ENCODE peak calls at places on chromosomes 12 and 14, in six cellular contexts. One of them, this sample, is unnamed.

GRCh38 chr12:49049566-49050224 is 10.9 kb downstream of the KMT2D start:
- DNase-seq in K562: no peak
- DNase-seq in lower leg skin: no peak
- DNase-seq in uterus: no peak
- DNase-seq in transverse colon: no peak
- DNase-seq in stomach: no peak
- DNase-seq in this sample: no peak

GRCh38 chr12:49800421-49801140 is 27.6 kb downstream of the NCKAP5L start:
- DNase-seq in K562: no peak
- DNase-seq in transverse colon: no peak
- DNase-seq in stomach: no peak
- DNase-seq in uterus: no peak
- DNase-seq in lower leg skin: no peak
- DNase-seq in this sample: no peak

GRCh38 chr12:27875677-27876076 is 95.6 kb upstream of the MANSC4 start:
- DNase-seq in lower leg skin: no peak
- DNase-seq in K562: no peak
- DNase-seq in uterus: no peak
- DNase-seq in transverse colon: no peak
- DNase-seq in stomach: no peak
- DNase-seq in this sample: no peak

GRCh38 chr14:70652871-70653270 is 11.2 kb downstream of the TTC9 start:
- DNase-seq in transverse colon: no peak
- DNase-seq in K562: no peak
- DNase-seq in stomach: no peak
- DNase-seq in lower leg skin: no peak
- DNase-seq in uterus: no peak
- DNase-seq in this sample: no peak

GRCh38 chr12:64400041-64400440 is 4.2 kb upstream of the XPOT start:
- DNase-seq in lower leg skin: no peak
- DNase-seq in stomach: no peak
- DNase-seq in uterus: no peak
- DNase-seq in transverse colon: no peak
- DNase-seq in K562: no peak
- DNase-seq in this sample: no peak

GRCh38 chr12:15899282-15899870 is 11.8 kb upstream of the DERA start:
- DNase-seq in lower leg skin: no peak
- DNase-seq in transverse colon: no peak
- DNase-seq in stomach: no peak
- DNase-seq in uterus: no peak
- DNase-seq in K562: peak
- DNase-seq in this sample: no peak

GRCh38 chr14:87049886-87050820 is 942.8 kb downstream of the GALC start:
- DNase-seq in stomach: no peak
- DNase-seq in transverse colon: no peak
- DNase-seq in K562: peak
- DNase-seq in uterus: no peak
- DNase-seq in lower leg skin: no peak
- DNase-seq in this sample: no peak

GRCh38 chr14:52609445-52610044 is 56.9 kb downstream of the GPR137C start:
- DNase-seq in stomach: no peak
- DNase-seq in lower leg skin: no peak
- DNase-seq in uterus: no peak
- DNase-seq in transverse colon: no peak
- DNase-seq in K562: no peak
- DNase-seq in this sample: no peak

GRCh38 chr12:85923767-85924331 is 49.8 kb downstream of the NTS start:
- DNase-seq in transverse colon: no peak
- DNase-seq in stomach: no peak
- DNase-seq in K562: peak
- DNase-seq in lower leg skin: no peak
- DNase-seq in uterus: no peak
- DNase-seq in this sample: no peak

GRCh38 chr12:103495158-103495782 is 498 bp downstream of the C12orf42 start:
- DNase-seq in K562: peak
- DNase-seq in transverse colon: peak
- DNase-seq in uterus: no peak
- DNase-seq in lower leg skin: no peak
- DNase-seq in stomach: peak
- DNase-seq in this sample: no peak

GRCh38 chr12:29879606-29880308 is 96.0 kb upstream of the TMTC1 start:
- DNase-seq in K562: no peak
- DNase-seq in stomach: no peak
- DNase-seq in uterus: no peak
- DNase-seq in transverse colon: no peak
- DNase-seq in lower leg skin: no peak
- DNase-seq in this sample: no peak

GRCh38 chr12:107468976-107469375 is 216.6 kb upstream of the PWP1 start:
- DNase-seq in K562: no peak
- DNase-seq in transverse colon: no peak
- DNase-seq in uterus: no peak
- DNase-seq in lower leg skin: no peak
- DNase-seq in stomach: no peak
- DNase-seq in this sample: no peak

GRCh38 chr14:68124885-68125731 is 305.5 kb downstream of the RAD51B start:
- DNase-seq in uterus: peak
- DNase-seq in stomach: no peak
- DNase-seq in transverse colon: no peak
- DNase-seq in lower leg skin: peak
- DNase-seq in K562: no peak
- DNase-seq in this sample: no peak

GRCh38 chr14:95265106-95266094 is 54.3 kb downstream of the CLMN start:
- DNase-seq in lower leg skin: peak
- DNase-seq in stomach: peak
- DNase-seq in transverse colon: peak
- DNase-seq in uterus: peak
- DNase-seq in K562: no peak
- DNase-seq in this sample: no peak

GRCh38 chr12:69052613-69053408 is 119.8 kb upstream of the CPM start:
- DNase-seq in K562: no peak
- DNase-seq in uterus: no peak
- DNase-seq in transverse colon: no peak
- DNase-seq in lower leg skin: no peak
- DNase-seq in stomach: no peak
- DNase-seq in this sample: no peak

GRCh38 chr14:75182820-75183219 is 6.4 kb upstream of the TMED10 start:
- DNase-seq in lower leg skin: no peak
- DNase-seq in K562: no peak
- DNase-seq in uterus: peak
- DNase-seq in stomach: no peak
- DNase-seq in transverse colon: no peak
- DNase-seq in this sample: no peak

GRCh38 chr14:99568567-99569560 is 35.1 kb downstream of the CCDC85C start:
- DNase-seq in K562: no peak
- DNase-seq in uterus: peak
- DNase-seq in lower leg skin: no peak
- DNase-seq in transverse colon: no peak
- DNase-seq in stomach: peak
- DNase-seq in this sample: no peak

GRCh38 chr14:83217492-83217891 is 1683.8 kb upstream of the SEL1L start:
- DNase-seq in transverse colon: no peak
- DNase-seq in uterus: no peak
- DNase-seq in stomach: no peak
- DNase-seq in K562: no peak
- DNase-seq in lower leg skin: peak
- DNase-seq in this sample: no peak

GRCh38 chr12:50567926-50568325 is 63.1 kb downstream of the DIP2B start:
- DNase-seq in lower leg skin: no peak
- DNase-seq in transverse colon: no peak
- DNase-seq in uterus: no peak
- DNase-seq in stomach: no peak
- DNase-seq in K562: no peak
- DNase-seq in this sample: no peak

GRCh38 chr12:47317182-47317915 is 237.6 kb upstream of the AMIGO2 start:
- DNase-seq in transverse colon: no peak
- DNase-seq in stomach: no peak
- DNase-seq in K562: no peak
- DNase-seq in lower leg skin: no peak
- DNase-seq in uterus: no peak
- DNase-seq in this sample: no peak

GRCh38 chr14:88002421-88002820 is 2.5 kb upstream of the GPR65 start:
- DNase-seq in lower leg skin: no peak
- DNase-seq in K562: no peak
- DNase-seq in uterus: no peak
- DNase-seq in transverse colon: no peak
- DNase-seq in stomach: no peak
- DNase-seq in this sample: no peak

DNA sequence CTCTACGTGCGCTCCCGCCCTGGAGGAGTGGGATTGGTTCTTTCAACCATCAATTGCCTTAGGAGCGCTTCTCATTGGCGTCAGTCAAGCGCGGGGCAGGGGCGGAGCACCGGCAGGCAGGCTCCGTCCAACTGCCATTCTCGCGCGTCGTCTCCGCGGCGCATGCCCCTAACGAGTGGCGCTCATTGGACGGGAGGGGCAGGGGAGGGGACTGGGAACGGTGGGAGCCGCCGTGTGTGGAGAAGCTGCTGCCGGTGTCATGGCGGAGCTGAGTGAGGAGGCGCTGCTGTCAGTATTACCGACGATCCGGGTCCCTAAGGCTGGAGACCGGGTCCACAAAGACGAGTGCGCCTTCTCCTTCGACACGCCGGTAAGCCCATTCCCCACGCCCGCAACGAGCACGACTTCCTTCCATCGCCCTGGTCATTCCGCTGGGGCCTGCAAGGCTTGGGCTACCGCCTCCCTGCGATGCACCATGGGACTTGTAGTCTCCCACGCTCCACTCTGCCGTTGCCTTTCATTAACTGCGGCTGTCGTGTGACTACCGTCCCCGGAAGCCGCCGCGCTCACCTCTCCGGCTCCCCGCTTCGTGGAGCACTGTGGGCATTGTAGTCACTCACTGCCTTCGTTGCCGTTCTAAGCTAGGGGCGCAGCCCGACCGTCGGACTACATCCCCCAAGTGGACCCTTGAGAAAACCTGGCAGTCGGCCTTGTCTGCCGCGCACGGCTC is at the start of gene USP5:
- DNase-seq in uterus: peak
- DNase-seq in K562: peak
- DNase-seq in stomach: peak
- DNase-seq in transverse colon: peak
- DNase-seq in lower leg skin: peak
- DNase-seq in this sample: peak
- TF ChIP-seq POLR2A in uterus: peak
- TF ChIP-seq POLR2A in K562: peak
- TF ChIP-seq POLR2A in stomach: no peak
- TF ChIP-seq POLR2A in transverse colon: no peak
- TF ChIP-seq POLR2A in lower leg skin: no peak
- TF ChIP-seq POLR2A in this sample: peak

DNA sequence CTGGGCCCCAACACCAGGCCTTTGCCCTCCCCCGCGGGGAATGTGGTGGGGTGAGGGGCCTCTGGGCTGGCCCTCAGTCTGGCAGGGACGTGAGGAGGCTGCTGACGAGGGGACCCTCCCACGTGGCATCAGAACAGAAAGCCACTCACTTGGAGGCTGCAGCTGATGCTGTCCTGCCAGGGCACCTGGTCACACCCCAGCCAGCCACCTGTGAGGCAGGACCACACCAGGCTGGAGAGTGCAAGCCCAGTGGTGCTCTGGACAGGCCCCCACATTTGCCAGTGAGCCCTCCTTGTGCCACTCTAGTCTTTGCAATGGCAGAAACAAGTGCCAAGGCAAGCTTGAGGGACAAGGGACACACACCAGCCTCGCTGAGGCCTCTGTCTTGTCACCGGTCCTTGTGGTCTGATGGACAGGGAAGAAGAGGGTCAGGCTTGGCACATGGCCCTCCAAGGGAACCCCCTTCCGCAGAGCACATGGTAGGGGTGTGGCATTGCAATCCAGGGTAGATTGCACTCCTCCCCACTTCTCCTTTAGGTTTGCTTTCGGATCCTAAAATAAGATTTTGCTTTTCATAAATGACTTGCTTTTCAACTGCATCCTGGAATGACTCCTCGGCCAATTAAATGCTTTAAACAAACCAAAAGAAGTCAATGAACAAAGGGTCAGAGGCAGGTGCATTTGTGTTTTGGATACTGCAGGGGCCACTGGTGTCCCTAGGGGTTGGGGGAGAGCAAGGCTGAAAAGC is 53.7 kb downstream of the CCDC88C start:
- DNase-seq in uterus: no peak
- DNase-seq in K562: peak
- DNase-seq in transverse colon: peak
- DNase-seq in stomach: no peak
- DNase-seq in lower leg skin: no peak
- DNase-seq in this sample: no peak
- H3K4me3 ChIP-seq in uterus: no peak
- H3K4me3 ChIP-seq in K562: no peak
- H3K4me3 ChIP-seq in transverse colon: no peak
- H3K4me3 ChIP-seq in stomach: no peak
- H3K4me3 ChIP-seq in lower leg skin: no peak
- H3K4me3 ChIP-seq in this sample: no peak

GRCh38 chr14:103688906-103689902 is 26.0 kb downstream of the XRCC3 start:
- DNase-seq in lower leg skin: no peak
- DNase-seq in transverse colon: peak
- DNase-seq in uterus: no peak
- DNase-seq in stomach: no peak
- DNase-seq in K562: no peak
- DNase-seq in this sample: no peak
- TF ChIP-seq POLR2A in lower leg skin: no peak
- TF ChIP-seq POLR2A in transverse colon: no peak
- TF ChIP-seq POLR2A in uterus: no peak
- TF ChIP-seq POLR2A in stomach: no peak
- TF ChIP-seq POLR2A in K562: no peak
- TF ChIP-seq POLR2A in this sample: no peak

GRCh38 chr12:6279631-6280030 is 30.9 kb upstream of the PLEKHG6 start:
- DNase-seq in lower leg skin: peak
- DNase-seq in stomach: no peak
- DNase-seq in uterus: no peak
- DNase-seq in K562: no peak
- DNase-seq in transverse colon: no peak
- DNase-seq in this sample: no peak

GRCh38 chr12:6280672-6281071 is 29.8 kb upstream of the PLEKHG6 start:
- DNase-seq in transverse colon: no peak
- DNase-seq in stomach: no peak
- DNase-seq in lower leg skin: no peak
- DNase-seq in K562: no peak
- DNase-seq in uterus: no peak
- DNase-seq in this sample: no peak

GRCh38 chr12:6281081-6281809 is 29.2 kb upstream of the PLEKHG6 start:
- DNase-seq in lower leg skin: no peak
- DNase-seq in transverse colon: no peak
- DNase-seq in uterus: no peak
- DNase-seq in stomach: no peak
- DNase-seq in K562: no peak
- DNase-seq in this sample: no peak

GRCh38 chr12:6279256-6279628 is 31.2 kb upstream of the PLEKHG6 start:
- DNase-seq in stomach: no peak
- DNase-seq in transverse colon: no peak
- DNase-seq in uterus: no peak
- DNase-seq in lower leg skin: peak
- DNase-seq in K562: no peak
- DNase-seq in this sample: no peak

DNA sequence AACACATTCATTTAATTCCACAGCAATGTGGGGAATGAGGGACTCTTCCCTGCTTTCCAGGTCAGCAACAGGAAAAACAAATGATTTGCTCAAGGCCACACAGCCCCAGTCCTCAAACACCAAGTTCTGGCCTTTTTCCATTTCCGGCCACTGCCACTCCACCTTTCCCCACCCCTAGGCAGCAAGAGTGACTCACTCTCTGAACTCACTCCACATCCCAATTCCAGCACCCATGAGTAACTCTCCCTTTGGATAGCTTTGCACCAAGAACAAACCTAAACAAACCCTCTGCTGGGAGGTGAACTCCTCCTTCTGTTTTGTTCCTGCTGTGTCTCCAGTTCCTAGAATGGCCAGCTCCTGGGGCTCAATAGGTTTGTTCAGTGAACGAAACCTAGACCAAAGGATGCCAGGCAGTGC is 30.4 kb upstream of the PLEKHG6 start:
- DNase-seq in uterus: peak
- DNase-seq in K562: no peak
- DNase-seq in stomach: peak
- DNase-seq in lower leg skin: peak
- DNase-seq in transverse colon: peak
- DNase-seq in this sample: no peak
- H3K4me3 ChIP-seq in uterus: no peak
- H3K4me3 ChIP-seq in K562: no peak
- H3K4me3 ChIP-seq in stomach: no peak
- H3K4me3 ChIP-seq in lower leg skin: no peak
- H3K4me3 ChIP-seq in transverse colon: no peak
- H3K4me3 ChIP-seq in this sample: no peak